ENCODE peak calls at places on chromosomes 3 and 15, in nine cellular contexts. O is right atrium auricular region; R is psoas muscle; H is lower lobe of right lung; Q is naive thymus-derived CD4-positive, alpha-beta T cell; D is endodermal cell; G is esophagus squamous epithelium; F is CD8-positive, alpha-beta T cell; A is effector memory CD4-positive, alpha-beta T cell. S is an unnamed sample. For H3K36me3, the result is how much of the 10 kb centered on the place peaks cover.

GRCh38 chr3:10647376-10647775 is 142.0 kb upstream of the ATP2B2 start:
- DNase-seq in R (no peak), A (no peak), H (no peak), D (no peak), G (no peak), F (peak), Q (no peak), O (no peak), S (no peak)

GRCh38 chr15:47750030-47750739 is 32.9 kb downstream of the SEMA6D start:
- DNase-seq in D (peak), Q (no peak), F (no peak), G (no peak), A (no peak), O (no peak), R (no peak), H (no peak), S (peak)

GRCh38 chr3:120168038-120168437 is 73.8 kb upstream of the GSK3B start:
- DNase-seq in G (no peak), A (no peak), O (no peak), R (no peak), F (peak), Q (no peak), D (no peak), H (no peak), S (no peak)

GRCh38 chr3:9732753-9733115 is 1.2 kb downstream of the BRPF1 start:
- DNase-seq in D (peak), A (no peak), G (no peak), R (no peak), F (no peak), O (no peak), Q (no peak), H (no peak), S (no peak)

GRCh38 chr3:52046186-52046913 is 10.0 kb downstream of the DUSP7 start:
- DNase-seq in H (no peak), Q (no peak), A (no peak), O (no peak), F (no peak), D (no peak), G (no peak), R (peak), S (peak)

GRCh38 chr3:45479627-45480026 is 91.3 kb downstream of the LARS2 start:
- DNase-seq in A (no peak), O (no peak), H (no peak), Q (no peak), R (no peak), G (no peak), D (no peak), F (no peak), S (peak)

GRCh38 chr3:193134895-193135294 is 106.1 kb upstream of the PLAAT1 start:
- DNase-seq in A (no peak), R (no peak), O (no peak), Q (no peak), H (no peak), F (no peak), D (no peak), G (no peak), S (peak)

GRCh38 chr3:72996473-72997333 is at the start of gene PPP4R2:
- DNase-seq in A (peak), R (peak), D (peak), G (peak), Q (peak), H (peak), F (peak), O (peak), S (peak)

GRCh38 chr15:28935316-28935715 is 49.5 kb downstream of the APBA2 start:
- DNase-seq in H (no peak), O (no peak), R (no peak), G (no peak), D (peak), F (peak), A (no peak), Q (peak), S (no peak)

GRCh38 chr3:32500225-32500624 is 2.4 kb downstream of the CMTM6 start:
- DNase-seq in F (no peak), D (no peak), H (no peak), Q (no peak), A (no peak), O (no peak), G (no peak), R (no peak), S (no peak)

GRCh38 chr15:67094001-67094826 is 28.8 kb downstream of the SMAD3 start:
- DNase-seq in H (no peak), R (no peak), Q (no peak), D (no peak), A (no peak), O (no peak), F (no peak), G (no peak), S (no peak)

GRCh38 chr3:172658344-172659245 is 52.3 kb downstream of the NCEH1 start:
- DNase-seq in D (peak), G (no peak), A (no peak), Q (no peak), F (no peak), R (no peak), H (no peak), O (no peak), S (peak)

DNA sequence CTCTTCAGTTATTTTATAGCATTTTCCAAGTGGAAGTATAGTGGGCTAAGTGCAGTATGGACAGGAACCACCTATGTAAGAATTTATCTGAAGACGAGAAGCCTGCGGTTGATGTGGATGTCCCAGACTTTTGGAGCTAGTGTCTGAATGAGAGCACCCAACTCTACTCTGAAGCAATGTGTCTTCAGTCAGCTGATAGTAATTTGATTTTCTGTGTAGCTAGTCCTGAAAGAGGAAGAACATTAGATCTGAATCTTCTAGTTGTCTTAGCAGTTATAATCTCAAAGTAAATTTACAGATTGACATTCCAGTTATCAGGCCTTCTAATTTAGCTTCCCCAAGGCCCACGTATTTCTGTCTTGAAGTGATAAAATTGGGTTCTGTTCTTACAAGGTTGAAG is 1.4 kb downstream of the TCAIM start:
- DNase-seq in G (no peak), O (no peak), F (no peak), A (no peak), H (no peak), Q (no peak), D (no peak), R (no peak), S (no peak)
- H3K4me3 ChIP-seq in G (no peak), O (no peak), F (no peak), A (no peak), H (peak), Q (no peak), D (peak), R (peak), S (no peak)

DNA sequence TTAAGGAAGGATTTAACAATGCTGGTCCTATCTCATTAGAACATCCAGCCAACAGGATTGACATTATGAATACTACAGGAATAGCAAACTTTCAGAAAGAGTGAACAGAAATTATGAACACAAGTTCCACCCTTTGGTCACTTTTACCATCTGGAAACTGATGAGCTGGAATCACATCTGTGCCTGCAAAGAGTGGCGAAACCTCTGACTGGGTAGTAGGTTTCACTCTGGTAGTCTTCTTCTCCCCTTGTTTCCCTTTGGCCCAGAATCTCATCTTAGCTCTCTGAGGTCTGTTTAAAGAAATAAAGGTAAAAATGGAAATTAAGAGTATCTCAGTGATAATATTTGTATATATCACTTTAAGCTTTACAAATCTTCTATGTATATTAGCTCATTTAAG is 73.1 kb downstream of the NR2E3 start:
- DNase-seq in H (no peak), D (no peak), O (no peak), A (no peak), R (no peak), Q (no peak), F (no peak), G (no peak), S (no peak)
- H3K36me3 ChIP-seq in H (half or more), D (under half), O (under half), A (under half), R (half or more), Q (under half), F (under half), G (under half), S (under half)

DNA sequence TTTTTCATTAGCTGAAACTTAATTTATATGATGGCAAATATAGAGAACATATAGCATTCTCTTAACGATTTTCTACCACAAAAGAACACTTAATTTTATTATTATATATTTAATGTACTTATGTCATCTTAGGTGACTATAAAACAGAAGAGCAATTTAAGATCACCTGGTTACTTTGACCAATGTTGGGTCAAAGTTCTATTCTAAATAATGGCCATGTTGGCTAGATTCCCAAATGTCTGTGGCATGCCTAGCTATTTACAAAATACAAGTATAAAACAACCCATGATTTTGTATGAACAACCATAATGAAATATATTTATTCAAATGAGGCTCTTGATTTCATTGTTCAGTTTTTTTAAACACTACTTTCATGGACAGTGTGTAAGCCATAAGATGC is 200.9 kb downstream of the MCTP2 start:
- DNase-seq in O (no peak), A (no peak), R (no peak), F (no peak), G (no peak), H (no peak), Q (no peak), D (no peak), S (no peak)
- H3K4me3 ChIP-seq in O (no peak), A (no peak), R (no peak), F (no peak), G (no peak), H (no peak), Q (no peak), D (no peak), S (no peak)

DNA sequence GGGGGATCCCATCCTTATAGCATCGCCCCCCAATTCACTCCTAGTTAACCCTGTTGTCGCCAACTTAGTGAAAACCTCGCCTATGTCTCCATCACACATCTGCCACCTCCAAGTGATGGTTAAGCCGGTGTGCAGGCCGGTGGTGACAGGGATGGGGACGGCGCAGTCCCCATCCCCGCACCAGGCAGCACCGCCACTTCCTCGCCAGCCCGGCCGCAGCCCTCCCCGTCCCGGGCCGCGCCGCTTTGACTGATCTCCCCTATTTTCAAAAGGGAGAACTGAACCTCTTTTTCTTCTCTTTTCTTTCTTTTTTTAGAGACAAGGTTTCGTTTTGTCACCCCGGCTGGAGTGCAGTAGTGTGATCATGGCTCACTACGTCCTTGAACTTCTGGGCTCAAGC is 11.3 kb upstream of the MOBP start:
- DNase-seq in H (no peak), R (no peak), A (no peak), F (no peak), D (no peak), O (no peak), G (no peak), Q (no peak), S (no peak)
- H3K36me3 ChIP-seq in H (under half), R (under half), A (under half), F (under half), D (under half), O (under half), G (under half), Q (under half), S (under half)

DNA sequence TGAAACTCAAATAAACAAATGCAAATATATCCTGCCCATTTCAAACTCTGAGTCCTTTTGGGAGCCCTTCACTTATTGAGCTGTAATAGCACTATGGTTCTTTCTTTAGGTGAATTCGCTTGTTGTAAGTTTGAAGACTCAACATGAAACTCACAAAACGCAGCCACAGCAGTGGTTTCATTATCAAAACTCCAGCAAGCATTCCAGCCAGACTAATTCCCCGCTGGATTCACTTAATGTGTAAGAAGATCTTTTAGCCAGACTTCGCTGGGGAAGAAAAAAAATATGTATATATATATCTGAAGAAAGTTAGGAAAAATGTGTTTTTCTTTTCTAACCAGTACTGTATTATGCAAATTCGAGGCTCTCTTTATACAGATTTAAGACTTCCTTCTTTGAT is 241.1 kb downstream of the WNT5A start:
- DNase-seq in Q (no peak), R (no peak), F (no peak), O (no peak), H (no peak), A (no peak), G (no peak), D (no peak), S (no peak)
- H3K4me3 ChIP-seq in Q (no peak), R (no peak), F (no peak), O (no peak), H (no peak), A (no peak), G (no peak), D (no peak), S (no peak)

DNA sequence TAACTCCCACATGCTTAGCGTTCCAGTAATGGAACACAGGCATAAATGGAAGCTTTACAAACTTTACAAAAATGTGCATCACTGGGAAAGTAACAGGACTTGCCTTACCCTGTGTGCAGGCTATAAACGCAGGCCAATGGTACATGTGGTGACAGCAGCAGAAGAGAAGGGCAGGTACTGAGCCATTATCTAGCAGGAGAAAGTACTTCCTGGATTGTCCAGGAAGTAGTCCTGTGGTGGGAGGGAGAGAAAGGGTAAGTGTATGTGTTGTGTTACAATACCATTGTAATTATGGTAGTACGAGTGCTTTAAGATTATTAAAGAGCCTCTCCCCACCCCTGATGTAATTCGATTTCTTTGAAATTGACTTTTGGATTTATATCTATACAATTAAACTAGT is 5.3 kb downstream of the ATP1B3 start:
- DNase-seq in O (no peak), H (no peak), F (no peak), Q (no peak), D (no peak), G (no peak), R (no peak), A (no peak), S (no peak)
- H3K36me3 ChIP-seq in O (under half), H (under half), F (under half), Q (under half), D (under half), G (under half), R (under half), A (under half), S (under half)

GRCh38 chr3:179942560-179943075 is 94.1 kb downstream of the PEX5L start:
- DNase-seq in A (no peak), G (no peak), D (no peak), R (no peak), Q (no peak), O (no peak), F (no peak), H (no peak), S (no peak)
- H3K4me3 ChIP-seq in A (no peak), G (no peak), D (peak), R (peak), Q (no peak), O (no peak), F (no peak), H (peak), S (no peak)

DNA sequence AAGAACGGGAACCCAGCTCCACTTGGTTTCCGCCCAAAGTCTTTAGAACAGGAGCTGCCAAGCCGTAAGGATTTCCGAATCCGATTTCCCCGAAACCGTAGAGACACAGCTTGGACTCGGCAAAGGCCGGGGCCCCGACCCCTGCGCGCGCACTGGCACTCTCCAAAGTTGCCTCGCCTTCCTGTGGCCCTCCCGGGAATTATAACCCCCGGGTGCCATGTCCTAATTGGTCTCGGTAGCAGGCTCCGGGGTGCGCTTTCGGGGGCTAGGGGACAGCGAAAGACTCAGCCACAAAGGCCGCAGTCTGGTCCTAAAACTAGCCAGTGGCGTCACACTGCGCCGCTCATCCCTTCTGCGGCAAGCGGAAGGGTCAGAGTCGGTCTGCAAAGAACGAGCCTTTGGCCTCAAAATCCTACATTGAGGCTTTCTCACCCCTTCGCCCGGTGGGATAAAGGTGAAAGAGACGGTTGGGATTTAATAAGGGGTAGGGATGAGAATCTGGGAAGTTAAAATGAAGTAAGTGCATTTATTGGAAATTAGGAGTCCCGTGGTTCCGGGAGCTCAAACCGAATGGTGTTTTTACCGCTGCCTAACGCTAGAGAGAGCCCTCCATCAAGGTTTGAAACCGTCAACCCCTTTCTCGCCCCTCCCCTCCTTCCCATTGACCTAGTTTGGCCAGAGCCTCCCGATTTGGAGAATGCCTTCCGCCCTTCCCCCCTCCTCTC is 6.7 kb downstream of the BCL6 start:
- DNase-seq in R (peak), G (peak), A (peak), D (peak), H (peak), O (peak), F (peak), Q (peak), S (no peak)
- H3K36me3 ChIP-seq in R (under half), G (under half), A (under half), D (under half), H (under half), O (under half), F (under half), Q (under half), S (under half)

GRCh38 chr3:19272296-19272695 is 124.0 kb downstream of the KCNH8 start:
- DNase-seq in R (no peak), Q (no peak), D (no peak), A (no peak), O (no peak), H (no peak), G (no peak), F (no peak), S (no peak)

GRCh38 chr3:19264424-19264823 is 116.1 kb downstream of the KCNH8 start:
- DNase-seq in H (no peak), G (no peak), A (no peak), O (no peak), F (no peak), R (no peak), D (no peak), Q (no peak), S (no peak)

GRCh38 chr3:19270471-19270870 is 122.2 kb downstream of the KCNH8 start:
- DNase-seq in Q (no peak), D (no peak), R (no peak), O (no peak), A (no peak), H (no peak), F (no peak), G (no peak), S (no peak)

DNA sequence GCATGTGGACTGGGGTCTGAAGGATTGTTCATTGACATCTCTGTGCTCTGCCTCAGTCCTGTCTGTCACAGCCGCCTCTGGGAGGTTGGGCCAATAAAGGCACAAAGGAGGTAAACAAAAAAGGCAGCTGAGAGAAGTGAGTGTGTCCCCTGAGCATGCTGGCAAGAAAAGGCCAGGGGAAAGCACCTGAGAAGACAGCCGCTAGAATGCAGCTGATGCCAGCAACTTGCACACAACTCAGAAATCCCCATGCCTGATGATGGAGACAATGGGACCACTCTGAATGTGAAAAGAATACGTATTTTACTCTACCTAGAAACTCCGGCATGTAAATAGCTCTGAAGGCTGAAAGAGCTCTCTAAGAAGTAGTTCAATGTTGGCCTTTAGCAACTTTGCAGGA is 118.7 kb downstream of the KCNH8 start:
- DNase-seq in H (no peak), R (no peak), G (no peak), O (no peak), D (peak), F (no peak), A (no peak), Q (no peak), S (no peak)
- H3K4me3 ChIP-seq in H (no peak), R (no peak), G (no peak), O (no peak), D (no peak), F (no peak), A (no peak), Q (no peak), S (no peak)

GRCh38 chr3:125017406-125017805 is 38.4 kb downstream of the HEG1 start:
- DNase-seq in H (no peak), G (no peak), Q (no peak), R (no peak), F (no peak), D (no peak), A (no peak), O (no peak), S (no peak)
- H3K36me3 ChIP-seq in H (half or more), G (under half), Q (under half), R (half or more), F (under half), D (half or more), A (half or more), O (half or more), S (under half)